ENCODE peak calls at places on chromosomes 12 and 14, in ten cellular contexts. S is GM20000; C is colonic mucosa; X is CD4-positive, alpha-beta T cell; M is activated B cell treated with CpG ODN at 0.5 μM for 24 hours; B is SK-N-SH; D is A549; G is hepatocyte; A is coronary artery; V is CD8-positive, alpha-beta T cell. T is an unnamed sample.

GRCh38 chr14:33297565-33297964 is 358.9 kb downstream of the NPAS3 start:
- DNase-seq in C (no peak), S (no peak), M (no peak), A (no peak), V (no peak), G (no peak), X (no peak), B (no peak), D (no peak), T (no peak)

GRCh38 chr14:104393898-104394605 is 185.5 kb upstream of the C14orf180 start:
- DNase-seq in D (no peak), C (peak), A (peak), S (no peak), M (no peak), B (peak), G (peak), X (peak), V (peak), T (peak)

GRCh38 chr14:101364503-101365328 is 196.6 kb upstream of the DIO3 start:
- DNase-seq in S (no peak), X (no peak), A (peak), B (peak), V (no peak), M (no peak), C (peak), G (peak), D (no peak), T (peak)

GRCh38 chr12:1297206-1297605 is 297.2 kb downstream of the FBXL14 start:
- DNase-seq in V (no peak), M (no peak), S (no peak), B (no peak), D (no peak), X (no peak), A (no peak), G (peak), C (no peak), T (no peak)

GRCh38 chr14:101216725-101217463 is 313.4 kb upstream of the RTL1 start:
- DNase-seq in D (no peak), M (no peak), G (peak), C (no peak), V (peak), B (no peak), S (no peak), A (peak), X (no peak), T (no peak)

GRCh38 chr12:122399592-122400373 is 22.7 kb downstream of the CLIP1 start:
- DNase-seq in S (peak), M (peak), V (peak), G (peak), X (peak), C (peak), B (peak), D (peak), A (peak), T (peak)

GRCh38 chr12:43887397-43887796 is 51.5 kb downstream of the TMEM117 start:
- DNase-seq in S (no peak), G (no peak), C (no peak), D (no peak), X (no peak), A (no peak), M (no peak), V (no peak), B (no peak), T (no peak)

GRCh38 chr14:47422191-47422590 is 253.2 kb downstream of the MDGA2 start:
- DNase-seq in A (no peak), V (no peak), C (no peak), S (no peak), G (no peak), X (no peak), D (no peak), M (no peak), B (no peak), T (no peak)

GRCh38 chr12:125403145-125403789 is 338.0 kb downstream of the AACS start:
- DNase-seq in B (peak), X (no peak), V (no peak), G (peak), A (no peak), C (no peak), S (peak), D (peak), M (no peak), T (peak)

GRCh38 chr14:100648474-100649172 is 61.4 kb upstream of the BEGAIN start:
- DNase-seq in M (no peak), G (no peak), V (no peak), A (no peak), S (no peak), X (no peak), B (no peak), D (no peak), C (peak), T (no peak)

GRCh38 chr14:64423987-64424386 is 35.8 kb downstream of the MTHFD1 start:
- DNase-seq in V (no peak), B (no peak), M (no peak), D (no peak), S (no peak), A (no peak), C (no peak), X (no peak), G (no peak), T (no peak)

GRCh38 chr14:62692490-62693106 is 352.7 kb downstream of the KCNH5 start:
- DNase-seq in D (peak), S (no peak), B (no peak), A (no peak), C (no peak), V (no peak), G (peak), X (no peak), M (no peak), T (no peak)

GRCh38 chr12:45415393-45415817 is 199.5 kb downstream of the ANO6 start:
- DNase-seq in V (no peak), S (peak), X (no peak), A (peak), D (peak), G (peak), M (peak), B (no peak), C (no peak), T (peak)

GRCh38 chr12:31897791-31898503 is 61.3 kb upstream of the RESF1 start:
- DNase-seq in V (peak), S (no peak), G (peak), D (peak), A (no peak), M (no peak), X (no peak), B (peak), C (no peak), T (no peak)

GRCh38 chr12:31900271-31900670 is 58.9 kb upstream of the RESF1 start:
- DNase-seq in A (no peak), D (no peak), V (no peak), M (no peak), G (no peak), X (no peak), C (no peak), B (no peak), S (no peak), T (no peak)

GRCh38 chr12:31899136-31899535 is 60.1 kb upstream of the RESF1 start:
- DNase-seq in C (no peak), G (no peak), B (no peak), A (no peak), M (no peak), D (no peak), V (no peak), S (no peak), X (no peak), T (no peak)

GRCh38 chr12:31896514-31897039 is 62.6 kb upstream of the RESF1 start:
- DNase-seq in V (peak), A (no peak), S (peak), C (peak), D (no peak), M (peak), G (peak), B (no peak), X (peak), T (peak)

GRCh38 chr12:31895449-31896150 is 63.6 kb upstream of the RESF1 start:
- DNase-seq in S (no peak), G (no peak), C (no peak), V (no peak), M (no peak), D (no peak), X (no peak), B (no peak), A (no peak), T (no peak)
- TF ChIP-seq CTCF in S (no peak), G (no peak), C (no peak), V (no peak), M (no peak), D (no peak), X (no peak), B (no peak), A (no peak), T (no peak)

GRCh38 chr12:64650762-64651161 is 40.5 kb downstream of the RASSF3 start:
- DNase-seq in C (peak), M (no peak), B (no peak), X (no peak), G (peak), D (peak), A (no peak), V (no peak), S (no peak), T (no peak)
- TF ChIP-seq CTCF in C (no peak), M (no peak), B (no peak), X (no peak), G (no peak), D (no peak), A (no peak), V (no peak), S (no peak), T (no peak)

DNA sequence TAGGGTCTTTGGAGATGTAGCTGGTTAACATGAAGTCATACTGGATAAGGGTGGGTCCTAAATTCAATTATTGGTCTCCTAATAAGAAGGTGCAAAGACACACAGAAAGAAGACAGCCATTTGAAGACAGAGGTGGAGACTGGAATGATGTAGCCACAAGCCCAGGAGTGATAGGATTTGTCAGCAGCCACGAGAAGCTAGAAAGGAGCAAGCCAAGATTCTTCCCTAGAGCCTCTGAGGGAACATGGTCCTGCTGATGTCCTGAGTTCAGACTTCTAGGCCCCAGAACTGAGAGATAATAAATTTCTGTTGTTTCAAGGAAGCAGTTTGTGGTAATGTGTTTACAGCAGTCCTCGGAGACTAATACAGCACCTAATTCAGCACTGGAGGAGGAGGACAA is 203.3 kb upstream of the SRRM4 start:
- DNase-seq in S (no peak), B (no peak), M (no peak), A (no peak), D (no peak), C (no peak), V (no peak), G (no peak), X (no peak), T (no peak)
- TF ChIP-seq CTCF in S (no peak), B (no peak), M (no peak), A (no peak), D (no peak), C (no peak), V (no peak), G (no peak), X (no peak), T (no peak)

DNA sequence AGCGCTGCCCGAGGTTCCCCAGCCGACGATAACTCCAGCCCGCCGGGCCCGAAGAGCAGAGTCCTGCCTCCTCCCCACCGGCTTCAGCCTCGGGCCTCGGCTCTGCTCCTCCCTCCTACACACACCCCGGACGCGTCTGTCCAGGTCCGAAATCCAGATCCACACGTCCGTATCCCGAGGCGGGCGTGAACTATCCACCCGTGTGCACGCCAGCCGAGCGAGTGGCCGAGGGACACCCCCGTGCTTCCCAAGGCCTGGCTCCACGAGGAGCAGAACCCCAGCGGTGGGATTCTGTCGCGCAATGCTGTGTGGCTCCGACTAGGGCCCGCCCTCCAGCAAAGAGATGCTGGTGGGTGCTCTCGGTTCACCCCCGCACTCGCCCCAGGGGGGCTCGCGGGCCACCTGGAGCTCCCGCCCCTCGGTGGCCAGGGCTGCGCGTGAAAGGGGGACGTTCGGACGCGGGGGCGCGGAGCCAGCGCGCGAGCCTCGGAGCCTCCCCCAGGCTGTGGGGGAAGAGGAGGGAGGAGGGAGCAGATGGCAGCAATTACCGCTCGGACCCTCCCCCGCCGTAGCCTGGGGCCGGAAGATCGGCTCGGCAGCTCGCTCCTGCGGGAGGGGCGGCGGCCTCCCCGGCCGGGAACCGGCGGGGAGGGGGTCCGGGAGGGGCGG is 18.9 kb upstream of the ANKRD33 start:
- DNase-seq in X (no peak), G (no peak), V (no peak), D (no peak), M (no peak), B (peak), C (no peak), A (no peak), S (no peak), T (peak)
- TF ChIP-seq CTCF in X (no peak), G (no peak), V (no peak), D (no peak), M (no peak), B (no peak), C (no peak), A (no peak), S (no peak), T (no peak)

GRCh38 chr12:77685112-77685511 is 145.6 kb upstream of the NAV3 start:
- DNase-seq in G (peak), A (peak), B (peak), C (peak), D (peak), X (no peak), V (no peak), S (peak), M (no peak), T (peak)
- TF ChIP-seq CTCF in G (peak), A (no peak), B (peak), C (peak), D (peak), X (no peak), V (no peak), S (peak), M (no peak), T (peak)

T was measured in GM13976.